ENCODE peak calls at places on chromosomes 11 and 22, in eight cellular contexts. E is AG08395; M is activated CD4-positive, alpha-beta T cell treated with anti-CD3 and anti-CD28 coated beads, Interleukin-2, amount 50 U/mL, for 1 hour; V is iPS DF 19.7; N is pancreas; U is NCI-H2081; K is stimulated activated naive CD4-positive, alpha-beta T cell treated with Interleukin-2 at 50 U/mL for 16 hours; C is NCI-H774. G is an unnamed sample.

GRCh38 chr22:40027191-40028097 is 32.7 kb downstream of the FAM83F start:
- DNase-seq in E (no peak), M (no peak), V (no peak), N (no peak), U (no peak), K (no peak), C (no peak), G (no peak)

GRCh38 chr11:17076517-17077239 is 789 bp downstream of the RPS13 start:
- DNase-seq in E (peak; percentile 5), M (no peak), V (no peak), N (no peak), U (peak; percentile 30), K (no peak), C (no peak), G (peak; percentile 24)

GRCh38 chr11:69894126-69895047 is 75.2 kb upstream of the FGF3 start:
- DNase-seq in E (no peak), M (no peak), V (no peak), N (no peak), U (no peak), K (no peak), C (no peak), G (peak; percentile 20)

GRCh38 chr11:1387961-1388762 is 1.6 kb upstream of the BRSK2 start:
- DNase-seq in E (no peak), M (no peak), V (no peak), N (peak; percentile 63), U (no peak), K (no peak), C (peak; percentile 53), G (no peak)

GRCh38 chr11:86134580-86135318 is 65.9 kb upstream of the PICALM start:
- DNase-seq in E (no peak), M (no peak), V (no peak), N (no peak), U (no peak), K (no peak), C (no peak), G (no peak)

GRCh38 chr11:19819148-19819547 is 106.5 kb downstream of the NAV2 start:
- DNase-seq in E (no peak), M (no peak), V (no peak), N (no peak), U (no peak), K (no peak), C (peak; percentile 44), G (no peak)

GRCh38 chr11:134479206-134479955 is 67.3 kb upstream of the B3GAT1 start:
- DNase-seq in E (no peak), M (no peak), V (no peak), N (no peak), U (no peak), K (no peak), C (no peak), G (no peak)

GRCh38 chr11:78547931-78548705 is 26.5 kb downstream of the NARS2 start:
- DNase-seq in E (no peak), M (no peak), V (no peak), N (no peak), U (no peak), K (no peak), C (no peak), G (no peak)

GRCh38 chr22:44915441-44915840 is 94.4 kb downstream of the PHF21B start:
- DNase-seq in E (no peak), M (no peak), V (no peak), N (no peak), U (no peak), K (no peak), C (no peak), G (no peak)

GRCh38 chr11:118132385-118133151 is 20.1 kb downstream of the SCN4B start:
- DNase-seq in E (no peak), M (no peak), V (no peak), N (no peak), U (no peak), K (no peak), C (no peak), G (no peak)

GRCh38 chr22:46054091-46054877 is 77.3 kb upstream of the WNT7B start:
- DNase-seq in E (peak; percentile 91), M (peak; percentile 25), V (no peak), N (peak; percentile 74), U (peak; percentile 77), K (peak; percentile 36), C (no peak), G (peak; percentile 85)